ENCODE peak calls at places on chromosomes 4 and X, in nine cellular contexts. One of them, this sample, is unnamed.

GRCh38 chr4:7659429-7660175 is 224.9 kb upstream of the PSAPL1 start:
- DNase-seq in heart right ventricle: no peak
- DNase-seq in fibroblast of mammary gland: no peak
- DNase-seq in nephron progenitor cell: no peak
- DNase-seq in progenitor cell of endocrine pancreas: no peak
- DNase-seq in AG09309: no peak
- DNase-seq in colonic mucosa: no peak
- DNase-seq in A673: no peak
- DNase-seq in stomach: no peak
- DNase-seq in this sample: no peak

GRCh38 chr4:86831262-86832090 is 17.7 kb downstream of the SLC10A6 start:
- DNase-seq in heart right ventricle: no peak
- DNase-seq in A673: no peak
- DNase-seq in colonic mucosa: no peak
- DNase-seq in nephron progenitor cell: no peak
- DNase-seq in fibroblast of mammary gland: peak; percentile 91
- DNase-seq in progenitor cell of endocrine pancreas: no peak
- DNase-seq in AG09309: peak; percentile 80
- DNase-seq in stomach: no peak
- DNase-seq in this sample: no peak

GRCh38 chrX:69305333-69306062 is 140.2 kb upstream of the PJA1 start:
- DNase-seq in fibroblast of mammary gland: no peak
- DNase-seq in nephron progenitor cell: no peak
- DNase-seq in heart right ventricle: no peak
- DNase-seq in A673: peak; percentile 66
- DNase-seq in colonic mucosa: no peak
- DNase-seq in stomach: no peak
- DNase-seq in progenitor cell of endocrine pancreas: no peak
- DNase-seq in AG09309: no peak
- DNase-seq in this sample: peak; percentile 6

GRCh38 chrX:97847885-97848679 is 964.4 kb downstream of the RPA4 start:
- DNase-seq in progenitor cell of endocrine pancreas: no peak
- DNase-seq in stomach: no peak
- DNase-seq in AG09309: no peak
- DNase-seq in heart right ventricle: no peak
- DNase-seq in nephron progenitor cell: no peak
- DNase-seq in colonic mucosa: no peak
- DNase-seq in fibroblast of mammary gland: no peak
- DNase-seq in A673: no peak
- DNase-seq in this sample: no peak

GRCh38 chr4:104490096-104490769 is 4.5 kb downstream of the CXXC4 start:
- DNase-seq in stomach: no peak
- DNase-seq in fibroblast of mammary gland: no peak
- DNase-seq in AG09309: no peak
- DNase-seq in heart right ventricle: no peak
- DNase-seq in progenitor cell of endocrine pancreas: no peak
- DNase-seq in A673: no peak
- DNase-seq in nephron progenitor cell: no peak
- DNase-seq in colonic mucosa: peak; percentile 41
- DNase-seq in this sample: no peak

GRCh38 chr4:146846882-146847281 is 98.8 kb downstream of the TTC29 start:
- DNase-seq in nephron progenitor cell: no peak
- DNase-seq in fibroblast of mammary gland: no peak
- DNase-seq in progenitor cell of endocrine pancreas: no peak
- DNase-seq in AG09309: no peak
- DNase-seq in colonic mucosa: no peak
- DNase-seq in stomach: no peak
- DNase-seq in heart right ventricle: no peak
- DNase-seq in A673: peak; percentile 46
- DNase-seq in this sample: no peak

GRCh38 chr4:53066155-53066554 is 204.0 kb downstream of the RASL11B start:
- DNase-seq in fibroblast of mammary gland: no peak
- DNase-seq in progenitor cell of endocrine pancreas: no peak
- DNase-seq in nephron progenitor cell: no peak
- DNase-seq in A673: no peak
- DNase-seq in heart right ventricle: no peak
- DNase-seq in stomach: no peak
- DNase-seq in colonic mucosa: no peak
- DNase-seq in AG09309: no peak
- DNase-seq in this sample: no peak

GRCh38 chr4:113821851-113822250 is 60.3 kb upstream of the CAMK2D start:
- DNase-seq in fibroblast of mammary gland: no peak
- DNase-seq in nephron progenitor cell: no peak
- DNase-seq in A673: no peak
- DNase-seq in heart right ventricle: no peak
- DNase-seq in progenitor cell of endocrine pancreas: no peak
- DNase-seq in stomach: no peak
- DNase-seq in AG09309: no peak
- DNase-seq in colonic mucosa: no peak
- DNase-seq in this sample: no peak

GRCh38 chr4:140343303-140343702 is 30.1 kb upstream of the SCOC start:
- DNase-seq in colonic mucosa: peak; percentile 93
- DNase-seq in heart right ventricle: peak; percentile 23
- DNase-seq in fibroblast of mammary gland: no peak
- DNase-seq in progenitor cell of endocrine pancreas: peak; percentile 18
- DNase-seq in nephron progenitor cell: no peak
- DNase-seq in AG09309: no peak
- DNase-seq in stomach: peak; percentile 91
- DNase-seq in A673: peak; percentile 17
- DNase-seq in this sample: no peak

GRCh38 chr4:113738251-113738650 is 23.3 kb downstream of the CAMK2D start:
- DNase-seq in AG09309: no peak
- DNase-seq in stomach: no peak
- DNase-seq in nephron progenitor cell: no peak
- DNase-seq in A673: no peak
- DNase-seq in heart right ventricle: no peak
- DNase-seq in fibroblast of mammary gland: peak; percentile 76
- DNase-seq in progenitor cell of endocrine pancreas: no peak
- DNase-seq in colonic mucosa: no peak
- DNase-seq in this sample: no peak

GRCh38 chr4:40372651-40373050 is 37.5 kb downstream of the CHRNA9 start:
- DNase-seq in progenitor cell of endocrine pancreas: no peak
- DNase-seq in nephron progenitor cell: no peak
- DNase-seq in colonic mucosa: no peak
- DNase-seq in fibroblast of mammary gland: no peak
- DNase-seq in AG09309: no peak
- DNase-seq in A673: no peak
- DNase-seq in heart right ventricle: no peak
- DNase-seq in stomach: no peak
- DNase-seq in this sample: no peak

GRCh38 chrX:154310991-154311541 is 15.5 kb downstream of the TKTL1 start:
- DNase-seq in AG09309: no peak
- DNase-seq in progenitor cell of endocrine pancreas: no peak
- DNase-seq in fibroblast of mammary gland: no peak
- DNase-seq in heart right ventricle: no peak
- DNase-seq in nephron progenitor cell: no peak
- DNase-seq in stomach: no peak
- DNase-seq in A673: no peak
- DNase-seq in colonic mucosa: no peak
- DNase-seq in this sample: no peak

GRCh38 chrX:75155830-75156525 is at the start of gene ABCB7:
- DNase-seq in nephron progenitor cell: peak; percentile 62
- DNase-seq in fibroblast of mammary gland: peak; percentile 76
- DNase-seq in progenitor cell of endocrine pancreas: peak; percentile 27
- DNase-seq in heart right ventricle: peak; percentile 73
- DNase-seq in A673: peak; percentile 82
- DNase-seq in AG09309: peak; percentile 17
- DNase-seq in stomach: peak; percentile 57
- DNase-seq in colonic mucosa: peak; percentile 77
- DNase-seq in this sample: peak; percentile 40

GRCh38 chr4:762211-763190 is 56.9 kb downstream of the PCGF3 start:
- DNase-seq in heart right ventricle: no peak
- DNase-seq in nephron progenitor cell: no peak
- DNase-seq in stomach: no peak
- DNase-seq in progenitor cell of endocrine pancreas: no peak
- DNase-seq in fibroblast of mammary gland: peak; percentile 27
- DNase-seq in AG09309: no peak
- DNase-seq in colonic mucosa: no peak
- DNase-seq in A673: peak; percentile 64
- DNase-seq in this sample: no peak
- TF ChIP-seq CTCF in heart right ventricle: no peak
- TF ChIP-seq CTCF in nephron progenitor cell: no peak
- TF ChIP-seq CTCF in stomach: no peak
- TF ChIP-seq CTCF in progenitor cell of endocrine pancreas: peak; percentile 54
- TF ChIP-seq CTCF in fibroblast of mammary gland: peak; percentile 41
- TF ChIP-seq CTCF in AG09309: peak; percentile 37
- TF ChIP-seq CTCF in colonic mucosa: no peak
- TF ChIP-seq CTCF in A673: peak; percentile 53
- TF ChIP-seq CTCF in this sample: no peak

DNA sequence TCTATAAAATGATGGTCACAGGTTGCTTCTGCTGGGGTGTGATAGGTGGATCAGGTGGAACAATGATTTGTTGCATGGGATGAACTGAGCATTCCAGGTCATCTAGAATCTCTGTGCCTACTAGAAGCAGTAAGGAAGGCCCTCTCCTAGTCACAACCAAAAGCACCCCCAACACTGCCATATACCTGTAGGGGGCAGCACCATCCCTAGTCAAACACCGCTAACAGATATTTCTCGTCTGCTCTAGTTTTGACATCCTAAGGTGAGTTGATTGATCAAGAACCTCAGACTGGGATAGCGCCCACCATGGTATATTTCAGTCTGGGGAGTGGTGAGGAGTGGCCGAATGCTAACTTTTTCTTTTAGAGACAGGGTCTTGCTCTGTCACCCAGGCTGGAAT is 160.2 kb downstream of the NHS start:
- DNase-seq in progenitor cell of endocrine pancreas: no peak
- DNase-seq in heart right ventricle: peak; percentile 7
- DNase-seq in stomach: peak; percentile 28
- DNase-seq in A673: peak; percentile 57
- DNase-seq in nephron progenitor cell: no peak
- DNase-seq in fibroblast of mammary gland: peak; percentile 54
- DNase-seq in AG09309: no peak
- DNase-seq in colonic mucosa: peak; percentile 43
- DNase-seq in this sample: peak; percentile 25
- TF ChIP-seq CTCF in progenitor cell of endocrine pancreas: peak; percentile 39
- TF ChIP-seq CTCF in heart right ventricle: peak; percentile 48
- TF ChIP-seq CTCF in stomach: no peak
- TF ChIP-seq CTCF in A673: peak; percentile 66
- TF ChIP-seq CTCF in nephron progenitor cell: peak; percentile 14
- TF ChIP-seq CTCF in fibroblast of mammary gland: peak; percentile 64
- TF ChIP-seq CTCF in AG09309: peak; percentile 54
- TF ChIP-seq CTCF in colonic mucosa: peak; percentile 21
- TF ChIP-seq CTCF in this sample: peak; percentile 48

DNA sequence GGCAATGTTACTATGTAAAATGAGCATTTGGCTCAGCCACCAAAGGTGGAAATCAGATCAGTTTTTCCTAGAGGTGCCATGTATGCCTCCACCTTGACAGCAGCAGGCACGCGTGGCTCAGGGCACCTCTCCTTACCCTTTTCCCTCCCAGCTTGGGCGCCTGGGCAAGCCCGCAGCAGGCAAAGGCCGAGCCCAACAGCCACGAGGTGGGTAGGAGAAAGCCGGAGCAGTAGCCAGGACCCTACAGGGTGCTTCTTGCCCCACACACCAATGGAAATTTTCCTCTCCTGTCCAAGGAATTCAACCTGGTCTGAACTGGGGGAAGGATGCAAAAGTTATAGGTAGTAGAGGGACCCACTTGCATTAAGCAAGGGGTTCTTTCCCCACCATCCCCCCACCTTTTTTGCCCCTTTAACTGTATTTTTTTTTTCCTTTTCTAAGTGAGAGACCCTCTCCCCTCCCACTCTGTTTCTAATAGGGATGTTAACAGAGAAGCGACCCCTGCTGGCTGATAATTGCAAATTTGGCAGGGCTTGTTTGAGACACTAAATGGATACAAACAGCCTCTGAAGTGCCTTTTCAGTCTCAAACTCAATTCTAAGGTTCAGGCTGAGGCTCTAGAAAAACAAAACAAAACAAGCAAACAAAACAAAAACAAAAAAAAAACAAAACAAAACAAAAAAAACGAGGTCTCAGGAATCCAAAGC is 895.1 kb downstream of the PCDH18 start:
- DNase-seq in A673: peak; percentile 38
- DNase-seq in AG09309: no peak
- DNase-seq in fibroblast of mammary gland: peak; percentile 8
- DNase-seq in heart right ventricle: no peak
- DNase-seq in stomach: no peak
- DNase-seq in colonic mucosa: no peak
- DNase-seq in progenitor cell of endocrine pancreas: no peak
- DNase-seq in nephron progenitor cell: peak; percentile 50
- DNase-seq in this sample: peak; percentile 39
- TF ChIP-seq CTCF in A673: peak; percentile 79
- TF ChIP-seq CTCF in AG09309: no peak
- TF ChIP-seq CTCF in fibroblast of mammary gland: peak; percentile 34
- TF ChIP-seq CTCF in heart right ventricle: peak; percentile 27
- TF ChIP-seq CTCF in stomach: no peak
- TF ChIP-seq CTCF in colonic mucosa: peak; percentile 15
- TF ChIP-seq CTCF in progenitor cell of endocrine pancreas: peak; percentile 53
- TF ChIP-seq CTCF in nephron progenitor cell: peak; percentile 47
- TF ChIP-seq CTCF in this sample: peak; percentile 64

GRCh38 chr4:89482926-89483595 is 175.5 kb upstream of the GPRIN3 start:
- DNase-seq in nephron progenitor cell: no peak
- DNase-seq in colonic mucosa: no peak
- DNase-seq in heart right ventricle: no peak
- DNase-seq in progenitor cell of endocrine pancreas: no peak
- DNase-seq in stomach: no peak
- DNase-seq in A673: no peak
- DNase-seq in AG09309: no peak
- DNase-seq in fibroblast of mammary gland: peak; percentile 62
- DNase-seq in this sample: no peak

GRCh38 chr4:89486673-89487072 is 179.1 kb upstream of the GPRIN3 start:
- DNase-seq in progenitor cell of endocrine pancreas: no peak
- DNase-seq in colonic mucosa: no peak
- DNase-seq in A673: no peak
- DNase-seq in fibroblast of mammary gland: no peak
- DNase-seq in heart right ventricle: no peak
- DNase-seq in AG09309: no peak
- DNase-seq in nephron progenitor cell: no peak
- DNase-seq in stomach: no peak
- DNase-seq in this sample: no peak

GRCh38 chr4:89489338-89489771 is 181.8 kb upstream of the GPRIN3 start:
- DNase-seq in AG09309: no peak
- DNase-seq in heart right ventricle: no peak
- DNase-seq in fibroblast of mammary gland: no peak
- DNase-seq in colonic mucosa: no peak
- DNase-seq in progenitor cell of endocrine pancreas: no peak
- DNase-seq in A673: no peak
- DNase-seq in nephron progenitor cell: no peak
- DNase-seq in stomach: no peak
- DNase-seq in this sample: peak; percentile 9

GRCh38 chr4:89482248-89482647 is 174.6 kb upstream of the GPRIN3 start:
- DNase-seq in fibroblast of mammary gland: peak; percentile 65
- DNase-seq in heart right ventricle: no peak
- DNase-seq in AG09309: no peak
- DNase-seq in stomach: no peak
- DNase-seq in colonic mucosa: no peak
- DNase-seq in progenitor cell of endocrine pancreas: no peak
- DNase-seq in nephron progenitor cell: no peak
- DNase-seq in A673: peak; percentile 33
- DNase-seq in this sample: no peak

DNA sequence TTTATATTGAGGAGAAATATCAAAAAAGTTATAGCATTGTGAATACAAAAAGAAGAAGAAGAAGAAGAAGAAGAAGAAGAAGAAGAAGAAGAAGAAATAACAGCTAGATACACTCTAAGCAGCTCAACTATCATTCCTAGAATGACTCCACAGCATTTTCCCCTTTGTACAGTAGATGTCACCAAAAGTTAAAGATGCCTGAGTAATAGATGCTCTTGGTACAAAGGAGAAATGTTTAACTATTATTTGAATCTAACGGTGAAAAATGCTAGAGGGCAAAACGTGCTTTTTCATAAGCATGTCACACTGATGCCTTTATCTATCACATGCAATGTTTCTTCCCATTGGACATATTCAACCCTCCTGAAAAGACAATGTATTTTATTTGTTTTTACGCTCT is 178.4 kb upstream of the GPRIN3 start:
- DNase-seq in progenitor cell of endocrine pancreas: no peak
- DNase-seq in colonic mucosa: no peak
- DNase-seq in stomach: no peak
- DNase-seq in fibroblast of mammary gland: peak; percentile 67
- DNase-seq in AG09309: no peak
- DNase-seq in nephron progenitor cell: no peak
- DNase-seq in A673: no peak
- DNase-seq in heart right ventricle: no peak
- DNase-seq in this sample: no peak
- TF ChIP-seq CTCF in progenitor cell of endocrine pancreas: peak; percentile 26
- TF ChIP-seq CTCF in colonic mucosa: no peak
- TF ChIP-seq CTCF in stomach: no peak
- TF ChIP-seq CTCF in fibroblast of mammary gland: peak; percentile 67
- TF ChIP-seq CTCF in AG09309: peak; percentile 43
- TF ChIP-seq CTCF in nephron progenitor cell: no peak
- TF ChIP-seq CTCF in A673: peak; percentile 39
- TF ChIP-seq CTCF in heart right ventricle: peak; percentile 31
- TF ChIP-seq CTCF in this sample: no peak

This sample was measured in endothelial cell.